ENCODE peak calls at places on chromosomes 2 and 18, in five cellular contexts. E, O, F, W and D are unnamed samples.

GRCh38 chr2:102473020-102473419 is at the start of gene SLC9A4:
- DNase-seq in E (peak), O (peak), F (no peak), W (peak), D (peak)

GRCh38 chr2:48819206-48819605 is 63.7 kb upstream of the LHCGR start:
- DNase-seq in E (no peak), O (no peak), F (no peak), W (no peak), D (no peak)

GRCh38 chr2:127011796-127012195 is 95.2 kb downstream of the BIN1 start:
- DNase-seq in E (no peak), O (no peak), F (no peak), W (no peak), D (no peak)

GRCh38 chr2:192190474-192190873 is 4.3 kb downstream of the TMEFF2 start:
- DNase-seq in E (peak), O (peak), F (no peak), W (no peak), D (peak)

GRCh38 chr2:197596751-197597150 is 78.6 kb downstream of the RFTN2 start:
- DNase-seq in E (no peak), O (no peak), F (no peak), W (no peak), D (no peak)

GRCh38 chr2:8586397-8587051 is 95.3 kb upstream of the ID2 start:
- DNase-seq in E (no peak), O (no peak), F (no peak), W (no peak), D (no peak)

GRCh38 chr2:187224989-187225388 is 223.1 kb downstream of the CALCRL start:
- DNase-seq in E (no peak), O (no peak), F (no peak), W (no peak), D (no peak)

GRCh38 chr2:88757025-88757424 is 65.6 kb downstream of the RPIA start:
- DNase-seq in E (no peak), O (no peak), F (no peak), W (no peak), D (no peak)

GRCh38 chr2:186641132-186641806 is 51.4 kb downstream of the ITGAV start:
- DNase-seq in E (no peak), O (no peak), F (no peak), W (no peak), D (no peak)

GRCh38 chr2:79935771-79936657 is 368.5 kb downstream of the LRRTM1 start:
- DNase-seq in E (peak), O (peak), F (no peak), W (peak), D (no peak)

GRCh38 chr18:29083545-29083944 is 906.6 kb upstream of the CDH2 start:
- DNase-seq in E (no peak), O (peak), F (no peak), W (no peak), D (no peak)

GRCh38 chr2:131058905-131059304 is 34.4 kb downstream of the FAM168B start:
- DNase-seq in E (no peak), O (no peak), F (no peak), W (no peak), D (no peak)

GRCh38 chr2:241499146-241499965 is 9.0 kb downstream of the STK25 start:
- DNase-seq in E (no peak), O (peak), F (no peak), W (no peak), D (no peak)

GRCh38 chr2:12286347-12286746 is 430.4 kb upstream of the TRIB2 start:
- DNase-seq in E (no peak), O (no peak), F (no peak), W (no peak), D (no peak)

GRCh38 chr2:219484343-219485200 is 14.1 kb upstream of the GMPPA start:
- DNase-seq in E (no peak), O (no peak), F (no peak), W (no peak), D (no peak)

GRCh38 chr2:172931256-172931894 is 144.3 kb upstream of the MAP3K20 start:
- DNase-seq in E (peak), O (peak), F (no peak), W (no peak), D (no peak)

GRCh38 chr2:69796199-69796598 is 33.3 kb upstream of the GMCL1 start:
- DNase-seq in E (no peak), O (no peak), F (no peak), W (no peak), D (no peak)

GRCh38 chr2:41716497-41716896 is 331.3 kb upstream of the PKDCC start:
- DNase-seq in E (no peak), O (no peak), F (no peak), W (no peak), D (no peak)

GRCh38 chr2:794554-795244 is 117.5 kb upstream of the TMEM18 start:
- DNase-seq in E (no peak), O (peak), F (no peak), W (no peak), D (no peak)

GRCh38 chr18:12686100-12686499 is 16.4 kb downstream of the CEP76 start:
- DNase-seq in E (peak), O (peak), F (no peak), W (no peak), D (no peak)

GRCh38 chr2:159131882-159132281 is 154.6 kb downstream of the WDSUB1 start:
- DNase-seq in E (peak), O (peak), F (no peak), W (no peak), D (no peak)

GRCh38 chr2:45458909-45459563 is 152.0 kb downstream of the SRBD1 start:
- DNase-seq in E (peak), O (peak), F (peak), W (no peak), D (no peak)

GRCh38 chr2:183505911-183506310 is 381.7 kb downstream of the NUP35 start:
- DNase-seq in E (no peak), O (no peak), F (no peak), W (no peak), D (peak)

GRCh38 chr2:60554649-60555065 is 1.2 kb upstream of the BCL11A start:
- DNase-seq in E (no peak), O (no peak), F (no peak), W (no peak), D (no peak)

GRCh38 chr2:60553992-60554648 is 666 bp upstream of the BCL11A start:
- DNase-seq in E (no peak), O (peak), F (no peak), W (no peak), D (peak)

GRCh38 chr2:60555794-60556161 is 2.3 kb upstream of the BCL11A start:
- DNase-seq in E (no peak), O (no peak), F (no peak), W (no peak), D (no peak)

GRCh38 chr2:60556441-60556997 is 3.1 kb upstream of the BCL11A start:
- DNase-seq in E (no peak), O (no peak), F (no peak), W (no peak), D (no peak)

DNA sequence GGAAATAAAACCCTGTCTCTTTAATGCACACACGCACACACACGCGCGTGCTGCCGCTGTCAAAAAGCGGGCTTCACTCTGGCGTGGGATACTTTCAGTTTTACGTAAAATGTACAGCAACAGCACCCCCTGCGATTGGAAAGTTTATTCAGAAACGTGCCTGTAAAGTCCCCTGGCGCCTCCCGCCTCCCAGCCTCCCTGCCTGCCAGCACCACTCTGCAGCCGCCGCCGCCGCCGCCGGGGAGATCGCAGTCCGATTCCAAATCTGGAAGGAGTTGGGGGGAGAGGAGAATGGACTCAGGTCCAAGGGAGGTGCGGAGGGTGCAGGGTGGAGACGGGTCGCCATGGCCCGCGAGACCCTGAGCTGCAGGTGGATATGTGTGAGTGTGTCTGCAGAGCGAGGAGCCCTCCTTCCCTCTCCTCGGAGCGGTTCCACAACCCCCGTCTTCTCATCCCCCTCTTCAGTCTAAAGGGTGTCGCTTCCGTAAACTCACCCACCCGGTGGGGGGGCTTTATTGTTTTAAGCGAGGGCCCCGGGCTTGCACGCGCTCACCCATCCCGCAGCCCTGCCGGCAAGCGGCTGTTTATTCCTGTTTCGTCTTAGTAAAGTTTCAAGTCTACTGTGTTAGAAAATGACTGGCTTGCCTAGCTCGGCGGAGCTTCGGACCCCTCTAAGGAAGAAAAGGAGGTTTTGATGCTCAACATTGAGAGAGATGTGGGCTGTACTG is 1.8 kb upstream of the BCL11A start:
- DNase-seq in E (peak), O (peak), F (no peak), W (peak), D (peak)
- TF ChIP-seq CTCF in E (peak), O (peak), F (no peak), W (peak), D (peak)

DNA sequence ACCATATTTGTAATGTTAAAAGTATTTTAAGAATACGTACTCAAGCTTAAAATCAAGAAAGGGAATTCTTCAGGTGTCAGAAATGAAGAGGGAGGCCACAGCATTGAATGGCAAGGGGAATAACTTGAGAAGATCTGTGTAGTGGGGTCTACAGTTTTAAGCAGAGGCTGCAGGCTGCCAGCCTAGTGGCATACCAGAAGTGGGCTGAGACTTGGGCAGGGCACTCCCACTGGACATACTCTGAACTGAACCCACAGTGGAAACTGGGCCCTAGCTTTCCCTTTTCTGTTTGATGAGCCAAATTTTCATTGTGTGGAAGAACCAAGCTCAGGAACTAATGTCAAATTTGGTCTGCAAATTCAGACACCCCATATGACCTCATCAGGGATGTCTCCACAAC is 238.8 kb downstream of the PTPRM start:
- DNase-seq in E (no peak), O (no peak), F (no peak), W (no peak), D (no peak)
- TF ChIP-seq CTCF in E (no peak), O (no peak), F (no peak), W (no peak), D (no peak)

GRCh38 chr18:50805732-50806131 is 14.1 kb downstream of the MRO start:
- DNase-seq in E (no peak), O (no peak), F (no peak), W (no peak), D (no peak)
- TF ChIP-seq CTCF in E (no peak), O (no peak), F (no peak), W (no peak), D (no peak)

GRCh38 chr2:222930862-222931261 is 70.0 kb downstream of the ACSL3 start:
- DNase-seq in E (no peak), O (no peak), F (no peak), W (no peak), D (no peak)
- TF ChIP-seq CTCF in E (no peak), O (no peak), F (no peak), W (no peak), D (no peak)

GRCh38 chr18:34880882-34881852 is 160.0 kb upstream of the MAPRE2 start:
- DNase-seq in E (no peak), O (peak), F (no peak), W (no peak), D (no peak)
- TF ChIP-seq CTCF in E (peak), O (peak), F (no peak), W (peak), D (no peak)

GRCh38 chr18:46338213-46338612 is 234.0 kb downstream of the HAUS1 start:
- DNase-seq in E (no peak), O (no peak), F (no peak), W (peak), D (no peak)
- TF ChIP-seq CTCF in E (no peak), O (no peak), F (no peak), W (no peak), D (no peak)

DNA sequence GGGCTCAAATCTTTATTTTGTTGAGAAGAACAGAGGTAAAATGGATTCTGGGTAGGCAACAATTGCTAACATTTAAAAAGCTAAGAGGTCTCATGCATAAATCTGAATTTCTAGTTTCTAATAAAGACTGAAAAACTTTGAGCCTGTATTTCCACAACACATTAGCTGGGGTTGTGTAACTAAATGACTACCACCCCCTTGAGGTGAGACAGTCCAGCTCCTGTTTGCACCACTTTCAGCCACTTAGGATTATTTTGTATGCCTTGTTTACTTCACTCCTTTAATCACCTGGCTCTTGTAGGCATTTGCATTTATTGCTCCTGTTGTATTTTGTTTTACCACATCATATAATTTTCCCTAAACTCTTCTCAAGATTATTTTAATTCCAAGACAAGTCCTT is 376.6 kb downstream of the PTH2R start:
- DNase-seq in E (no peak), O (no peak), F (no peak), W (no peak), D (no peak)
- TF ChIP-seq CTCF in E (no peak), O (no peak), F (no peak), W (no peak), D (peak)

GRCh38 chr18:58334061-58334460 is 290.0 kb downstream of the NEDD4L start:
- DNase-seq in E (no peak), O (no peak), F (no peak), W (no peak), D (no peak)

GRCh38 chr18:58335223-58335622 is 291.2 kb downstream of the NEDD4L start:
- DNase-seq in E (no peak), O (no peak), F (no peak), W (no peak), D (no peak)

GRCh38 chr18:58336605-58337004 is 292.3 kb downstream of the ALPK2 start:
- DNase-seq in E (peak), O (peak), F (no peak), W (no peak), D (no peak)

GRCh38 chr18:58337285-58337684 is 291.6 kb downstream of the ALPK2 start:
- DNase-seq in E (no peak), O (no peak), F (no peak), W (no peak), D (no peak)

GRCh38 chr18:58335821-58336220 is 291.8 kb downstream of the NEDD4L start:
- DNase-seq in E (no peak), O (peak), F (no peak), W (no peak), D (no peak)
- TF ChIP-seq CTCF in E (peak), O (peak), F (no peak), W (peak), D (no peak)